ENCODE peak calls at places on chromosomes 11 and 22, in eight cellular contexts. H is cardiac muscle cell, G is T47D, T is NCI-H1417, X is amniotic stem cell, V is upper lobe of right lung, D is small intestine, O is NCI-H526 treated with DMSO at 0.1 percent for 48 hours. P is an unnamed sample.

GRCh38 chr11:72705442-72706365 is 31.5 kb upstream of the PDE2A start:
- DNase-seq in D (no peak), T (no peak), G (no peak), X (no peak), V (no peak), H (no peak), O (no peak), P (no peak)

GRCh38 chr11:34086554-34087278 is 18.7 kb upstream of the NAT10 start:
- DNase-seq in G (no peak), V (no peak), D (no peak), H (no peak), X (no peak), O (no peak), T (no peak), P (no peak)

GRCh38 chr11:44630511-44631210 is 65.2 kb downstream of the CD82 start:
- DNase-seq in H (no peak), X (no peak), D (no peak), G (no peak), T (no peak), O (no peak), V (peak; percentile 41), P (peak; percentile 2)

GRCh38 chr22:21685164-21685513 is 19.3 kb downstream of the PPIL2 start:
- DNase-seq in G (no peak), X (no peak), O (no peak), T (no peak), D (no peak), V (no peak), H (no peak), P (no peak)

GRCh38 chr11:95134491-95134890 is 44.8 kb downstream of the ENDOD1 start:
- DNase-seq in V (no peak), X (peak; percentile 49), T (no peak), O (no peak), D (no peak), G (no peak), H (no peak), P (no peak)

GRCh38 chr22:17964153-17964552 is 60.2 kb downstream of the MICAL3 start:
- DNase-seq in H (peak; percentile 48), G (no peak), X (no peak), D (no peak), O (no peak), V (no peak), T (no peak), P (no peak)

GRCh38 chr11:47981667-47982404 is 1.5 kb downstream of the PTPRJ start:
- DNase-seq in X (no peak), D (no peak), V (no peak), O (peak; percentile 42), T (peak; percentile 31), H (no peak), G (no peak), P (no peak)

GRCh38 chr11:111634981-111635705 is 32.9 kb downstream of the SIK2 start:
- DNase-seq in D (no peak), H (no peak), V (no peak), O (no peak), T (no peak), G (no peak), X (no peak), P (peak; percentile 69)

GRCh38 chr11:126862664-126863247 is 137.8 kb downstream of the KIRREL3 start:
- DNase-seq in T (peak; percentile 50), V (no peak), D (no peak), G (no peak), H (peak; percentile 22), X (no peak), O (peak; percentile 28), P (no peak)

GRCh38 chr22:30261134-30261533 is 5.5 kb downstream of the OSM start:
- DNase-seq in V (no peak), G (no peak), D (no peak), O (no peak), X (no peak), H (no peak), T (no peak), P (no peak)

GRCh38 chr11:46381836-46382643 is 571 bp downstream of the MDK start:
- DNase-seq in O (peak; percentile 61), X (no peak), H (peak; percentile 57), G (no peak), V (no peak), D (peak; percentile 71), T (peak; percentile 66), P (no peak)

GRCh38 chr11:57482782-57483569 is 22.6 kb downstream of the RTN4RL2 start:
- DNase-seq in X (no peak), V (peak; percentile 74), G (peak; percentile 36), O (peak; percentile 17), T (peak; percentile 76), H (peak; percentile 74), D (no peak), P (no peak)

GRCh38 chr22:50732681-50733080 is 5.3 kb upstream of the ACR start:
- DNase-seq in G (no peak), X (no peak), H (no peak), V (no peak), D (no peak), T (no peak), O (no peak), P (no peak)

GRCh38 chr22:26041931-26042330 is 127.3 kb upstream of the SEZ6L start:
- DNase-seq in D (no peak), X (no peak), T (peak; percentile 31), H (no peak), G (no peak), V (no peak), O (no peak), P (no peak)

GRCh38 chr11:33642461-33643166 is 58.0 kb downstream of the C11orf91 start:
- DNase-seq in G (no peak), V (no peak), O (no peak), T (no peak), X (no peak), H (no peak), D (peak; percentile 35), P (no peak)

GRCh38 chr22:29798801-29799200 is 31.6 kb downstream of the UQCR10 start:
- DNase-seq in D (no peak), O (no peak), H (no peak), G (peak; percentile 85), T (no peak), X (no peak), V (no peak), P (no peak)

GRCh38 chr11:39975091-39975490 is 1484.4 kb downstream of the LRRC4C start:
- DNase-seq in X (no peak), G (no peak), D (no peak), V (no peak), H (no peak), O (no peak), T (no peak), P (no peak)

GRCh38 chr11:116170526-116171120 is 602.2 kb downstream of the BUD13 start:
- DNase-seq in D (peak; percentile 44), V (no peak), X (no peak), O (peak; percentile 81), T (no peak), G (peak; percentile 42), H (no peak), P (no peak)

GRCh38 chr22:22574361-22574760 is 15.3 kb upstream of the PRAME start:
- DNase-seq in T (no peak), V (no peak), D (no peak), G (no peak), H (no peak), X (no peak), O (no peak), P (no peak)

GRCh38 chr11:131622193-131622592 is 251.8 kb downstream of the NTM start:
- DNase-seq in T (no peak), H (no peak), D (no peak), X (no peak), O (peak; percentile 67), G (no peak), V (no peak), P (no peak)

GRCh38 chr11:1218256-1218787 is 4.5 kb upstream of the MUC5B start:
- DNase-seq in H (no peak), X (no peak), G (no peak), T (no peak), D (no peak), O (peak; percentile 66), V (peak; percentile 31), P (no peak)

GRCh38 chr22:35995345-35995744 is 33.3 kb downstream of the RBFOX2 start:
- DNase-seq in G (no peak), V (no peak), H (no peak), T (no peak), D (no peak), O (no peak), X (no peak), P (no peak)

GRCh38 chr11:113574586-113574985 is 99.4 kb upstream of the DRD2 start:
- DNase-seq in V (no peak), O (no peak), H (no peak), X (no peak), G (no peak), D (no peak), T (no peak), P (no peak)

GRCh38 chr11:132024587-132025295 is 654.3 kb downstream of the NTM start:
- DNase-seq in O (no peak), G (no peak), H (no peak), V (no peak), D (peak; percentile 2), T (no peak), X (peak; percentile 70), P (no peak)

GRCh38 chr22:43823353-43823908 is 11.3 kb upstream of the EFCAB6 start:
- DNase-seq in G (no peak), H (no peak), D (peak; percentile 76), O (peak; percentile 10), V (peak; percentile 82), T (peak; percentile 21), X (no peak), P (no peak)

P was measured in H4.